ENCODE peak calls at places on chromosomes 12 and 14, in nine cellular contexts. One of them, this sample, is unnamed.

GRCh38 chr14:104291123-104292000 is 153.0 kb downstream of the KIF26A start:
- DNase-seq in tibial artery: peak
- DNase-seq in GM20000: no peak
- DNase-seq in anterior cingulate cortex: no peak
- DNase-seq in activated CD4-positive, alpha-beta T cell treated with anti-CD3 and anti-CD28 coated beads, Interleukin-2, amount 50 U/mL, for 48 hours: no peak
- DNase-seq in KBM-7: no peak
- DNase-seq in left kidney: peak
- DNase-seq in stimulated activated naive CD8-positive, alpha-beta T cell treated with anti-CD3 and anti-CD28 coated beads, Interleukin-15, Interleukin-2, amounts not matched to agents 100 U/mL and 50 U/mL, for 24 hours: no peak
- DNase-seq in NCI-H1105 treated with DMSO at 0.1 percent for 48 hours: no peak
- DNase-seq in this sample: peak

GRCh38 chr14:100416921-100417451 is 93.8 kb downstream of the SLC25A47 start:
- DNase-seq in tibial artery: no peak
- DNase-seq in anterior cingulate cortex: no peak
- DNase-seq in activated CD4-positive, alpha-beta T cell treated with anti-CD3 and anti-CD28 coated beads, Interleukin-2, amount 50 U/mL, for 48 hours: no peak
- DNase-seq in GM20000: no peak
- DNase-seq in KBM-7: no peak
- DNase-seq in NCI-H1105 treated with DMSO at 0.1 percent for 48 hours: no peak
- DNase-seq in left kidney: no peak
- DNase-seq in stimulated activated naive CD8-positive, alpha-beta T cell treated with anti-CD3 and anti-CD28 coated beads, Interleukin-15, Interleukin-2, amounts not matched to agents 100 U/mL and 50 U/mL, for 24 hours: no peak
- DNase-seq in this sample: no peak

GRCh38 chr12:24820872-24821271 is 128.0 kb downstream of the BCAT1 start:
- DNase-seq in tibial artery: peak
- DNase-seq in stimulated activated naive CD8-positive, alpha-beta T cell treated with anti-CD3 and anti-CD28 coated beads, Interleukin-15, Interleukin-2, amounts not matched to agents 100 U/mL and 50 U/mL, for 24 hours: no peak
- DNase-seq in left kidney: no peak
- DNase-seq in GM20000: no peak
- DNase-seq in anterior cingulate cortex: no peak
- DNase-seq in activated CD4-positive, alpha-beta T cell treated with anti-CD3 and anti-CD28 coated beads, Interleukin-2, amount 50 U/mL, for 48 hours: no peak
- DNase-seq in KBM-7: no peak
- DNase-seq in NCI-H1105 treated with DMSO at 0.1 percent for 48 hours: no peak
- DNase-seq in this sample: no peak

GRCh38 chr14:20631821-20632389 is 9.6 kb downstream of the OR6S1 start:
- DNase-seq in left kidney: peak
- DNase-seq in stimulated activated naive CD8-positive, alpha-beta T cell treated with anti-CD3 and anti-CD28 coated beads, Interleukin-15, Interleukin-2, amounts not matched to agents 100 U/mL and 50 U/mL, for 24 hours: no peak
- DNase-seq in activated CD4-positive, alpha-beta T cell treated with anti-CD3 and anti-CD28 coated beads, Interleukin-2, amount 50 U/mL, for 48 hours: peak
- DNase-seq in KBM-7: peak
- DNase-seq in NCI-H1105 treated with DMSO at 0.1 percent for 48 hours: peak
- DNase-seq in anterior cingulate cortex: no peak
- DNase-seq in tibial artery: peak
- DNase-seq in GM20000: no peak
- DNase-seq in this sample: peak

GRCh38 chr12:85569261-85569660 is 266.9 kb downstream of the RASSF9 start:
- DNase-seq in NCI-H1105 treated with DMSO at 0.1 percent for 48 hours: no peak
- DNase-seq in GM20000: no peak
- DNase-seq in stimulated activated naive CD8-positive, alpha-beta T cell treated with anti-CD3 and anti-CD28 coated beads, Interleukin-15, Interleukin-2, amounts not matched to agents 100 U/mL and 50 U/mL, for 24 hours: no peak
- DNase-seq in left kidney: no peak
- DNase-seq in anterior cingulate cortex: no peak
- DNase-seq in tibial artery: no peak
- DNase-seq in KBM-7: no peak
- DNase-seq in activated CD4-positive, alpha-beta T cell treated with anti-CD3 and anti-CD28 coated beads, Interleukin-2, amount 50 U/mL, for 48 hours: no peak
- DNase-seq in this sample: no peak

GRCh38 chr12:78340406-78340805 is 509.7 kb downstream of the NAV3 start:
- DNase-seq in tibial artery: no peak
- DNase-seq in KBM-7: no peak
- DNase-seq in GM20000: no peak
- DNase-seq in left kidney: no peak
- DNase-seq in stimulated activated naive CD8-positive, alpha-beta T cell treated with anti-CD3 and anti-CD28 coated beads, Interleukin-15, Interleukin-2, amounts not matched to agents 100 U/mL and 50 U/mL, for 24 hours: no peak
- DNase-seq in anterior cingulate cortex: no peak
- DNase-seq in activated CD4-positive, alpha-beta T cell treated with anti-CD3 and anti-CD28 coated beads, Interleukin-2, amount 50 U/mL, for 48 hours: no peak
- DNase-seq in NCI-H1105 treated with DMSO at 0.1 percent for 48 hours: no peak
- DNase-seq in this sample: no peak

GRCh38 chr12:120381752-120382419 is 12.9 kb upstream of the MSI1 start:
- DNase-seq in left kidney: peak
- DNase-seq in anterior cingulate cortex: no peak
- DNase-seq in KBM-7: no peak
- DNase-seq in NCI-H1105 treated with DMSO at 0.1 percent for 48 hours: no peak
- DNase-seq in tibial artery: no peak
- DNase-seq in activated CD4-positive, alpha-beta T cell treated with anti-CD3 and anti-CD28 coated beads, Interleukin-2, amount 50 U/mL, for 48 hours: no peak
- DNase-seq in stimulated activated naive CD8-positive, alpha-beta T cell treated with anti-CD3 and anti-CD28 coated beads, Interleukin-15, Interleukin-2, amounts not matched to agents 100 U/mL and 50 U/mL, for 24 hours: no peak
- DNase-seq in GM20000: no peak
- DNase-seq in this sample: no peak

GRCh38 chr12:49825971-49826421 is 2.2 kb downstream of the NCKAP5L start:
- DNase-seq in tibial artery: no peak
- DNase-seq in GM20000: no peak
- DNase-seq in anterior cingulate cortex: no peak
- DNase-seq in left kidney: no peak
- DNase-seq in activated CD4-positive, alpha-beta T cell treated with anti-CD3 and anti-CD28 coated beads, Interleukin-2, amount 50 U/mL, for 48 hours: no peak
- DNase-seq in NCI-H1105 treated with DMSO at 0.1 percent for 48 hours: no peak
- DNase-seq in KBM-7: no peak
- DNase-seq in stimulated activated naive CD8-positive, alpha-beta T cell treated with anti-CD3 and anti-CD28 coated beads, Interleukin-15, Interleukin-2, amounts not matched to agents 100 U/mL and 50 U/mL, for 24 hours: no peak
- DNase-seq in this sample: no peak

GRCh38 chr12:44357476-44357875 is 518.6 kb downstream of the NELL2 start:
- DNase-seq in anterior cingulate cortex: no peak
- DNase-seq in stimulated activated naive CD8-positive, alpha-beta T cell treated with anti-CD3 and anti-CD28 coated beads, Interleukin-15, Interleukin-2, amounts not matched to agents 100 U/mL and 50 U/mL, for 24 hours: no peak
- DNase-seq in activated CD4-positive, alpha-beta T cell treated with anti-CD3 and anti-CD28 coated beads, Interleukin-2, amount 50 U/mL, for 48 hours: no peak
- DNase-seq in GM20000: no peak
- DNase-seq in NCI-H1105 treated with DMSO at 0.1 percent for 48 hours: no peak
- DNase-seq in tibial artery: no peak
- DNase-seq in left kidney: no peak
- DNase-seq in KBM-7: no peak
- DNase-seq in this sample: no peak

GRCh38 chr12:50787618-50788017 is 23.7 kb downstream of the ATF1 start:
- DNase-seq in GM20000: no peak
- DNase-seq in NCI-H1105 treated with DMSO at 0.1 percent for 48 hours: no peak
- DNase-seq in anterior cingulate cortex: no peak
- DNase-seq in activated CD4-positive, alpha-beta T cell treated with anti-CD3 and anti-CD28 coated beads, Interleukin-2, amount 50 U/mL, for 48 hours: no peak
- DNase-seq in KBM-7: no peak
- DNase-seq in left kidney: no peak
- DNase-seq in stimulated activated naive CD8-positive, alpha-beta T cell treated with anti-CD3 and anti-CD28 coated beads, Interleukin-15, Interleukin-2, amounts not matched to agents 100 U/mL and 50 U/mL, for 24 hours: no peak
- DNase-seq in tibial artery: no peak
- DNase-seq in this sample: no peak

GRCh38 chr14:59332727-59333126 is 132.5 kb downstream of the GPR135 start:
- DNase-seq in tibial artery: no peak
- DNase-seq in anterior cingulate cortex: no peak
- DNase-seq in activated CD4-positive, alpha-beta T cell treated with anti-CD3 and anti-CD28 coated beads, Interleukin-2, amount 50 U/mL, for 48 hours: no peak
- DNase-seq in GM20000: no peak
- DNase-seq in left kidney: no peak
- DNase-seq in NCI-H1105 treated with DMSO at 0.1 percent for 48 hours: no peak
- DNase-seq in KBM-7: no peak
- DNase-seq in stimulated activated naive CD8-positive, alpha-beta T cell treated with anti-CD3 and anti-CD28 coated beads, Interleukin-15, Interleukin-2, amounts not matched to agents 100 U/mL and 50 U/mL, for 24 hours: no peak
- DNase-seq in this sample: no peak

GRCh38 chr12:93683410-93683809 is 6.2 kb downstream of the CRADD start:
- DNase-seq in anterior cingulate cortex: no peak
- DNase-seq in GM20000: no peak
- DNase-seq in activated CD4-positive, alpha-beta T cell treated with anti-CD3 and anti-CD28 coated beads, Interleukin-2, amount 50 U/mL, for 48 hours: no peak
- DNase-seq in stimulated activated naive CD8-positive, alpha-beta T cell treated with anti-CD3 and anti-CD28 coated beads, Interleukin-15, Interleukin-2, amounts not matched to agents 100 U/mL and 50 U/mL, for 24 hours: no peak
- DNase-seq in tibial artery: no peak
- DNase-seq in KBM-7: no peak
- DNase-seq in NCI-H1105 treated with DMSO at 0.1 percent for 48 hours: no peak
- DNase-seq in left kidney: no peak
- DNase-seq in this sample: peak

GRCh38 chr14:23114669-23115491 is 4.2 kb downstream of the CEBPE start:
- DNase-seq in anterior cingulate cortex: no peak
- DNase-seq in GM20000: no peak
- DNase-seq in stimulated activated naive CD8-positive, alpha-beta T cell treated with anti-CD3 and anti-CD28 coated beads, Interleukin-15, Interleukin-2, amounts not matched to agents 100 U/mL and 50 U/mL, for 24 hours: no peak
- DNase-seq in NCI-H1105 treated with DMSO at 0.1 percent for 48 hours: no peak
- DNase-seq in tibial artery: no peak
- DNase-seq in left kidney: no peak
- DNase-seq in KBM-7: peak
- DNase-seq in activated CD4-positive, alpha-beta T cell treated with anti-CD3 and anti-CD28 coated beads, Interleukin-2, amount 50 U/mL, for 48 hours: no peak
- DNase-seq in this sample: no peak

GRCh38 chr12:110670161-110670701 is 18.7 kb downstream of the HVCN1 start:
- DNase-seq in anterior cingulate cortex: no peak
- DNase-seq in KBM-7: no peak
- DNase-seq in activated CD4-positive, alpha-beta T cell treated with anti-CD3 and anti-CD28 coated beads, Interleukin-2, amount 50 U/mL, for 48 hours: peak
- DNase-seq in tibial artery: no peak
- DNase-seq in stimulated activated naive CD8-positive, alpha-beta T cell treated with anti-CD3 and anti-CD28 coated beads, Interleukin-15, Interleukin-2, amounts not matched to agents 100 U/mL and 50 U/mL, for 24 hours: peak
- DNase-seq in NCI-H1105 treated with DMSO at 0.1 percent for 48 hours: no peak
- DNase-seq in left kidney: no peak
- DNase-seq in GM20000: peak
- DNase-seq in this sample: no peak

GRCh38 chr14:54348001-54348611 is 48.7 kb upstream of the CDKN3 start:
- DNase-seq in anterior cingulate cortex: no peak
- DNase-seq in KBM-7: peak
- DNase-seq in left kidney: peak
- DNase-seq in stimulated activated naive CD8-positive, alpha-beta T cell treated with anti-CD3 and anti-CD28 coated beads, Interleukin-15, Interleukin-2, amounts not matched to agents 100 U/mL and 50 U/mL, for 24 hours: no peak
- DNase-seq in tibial artery: no peak
- DNase-seq in NCI-H1105 treated with DMSO at 0.1 percent for 48 hours: peak
- DNase-seq in GM20000: peak
- DNase-seq in activated CD4-positive, alpha-beta T cell treated with anti-CD3 and anti-CD28 coated beads, Interleukin-2, amount 50 U/mL, for 48 hours: no peak
- DNase-seq in this sample: peak

GRCh38 chr12:26034371-26035142 is 76.1 kb downstream of the RASSF8 start:
- DNase-seq in GM20000: no peak
- DNase-seq in anterior cingulate cortex: no peak
- DNase-seq in activated CD4-positive, alpha-beta T cell treated with anti-CD3 and anti-CD28 coated beads, Interleukin-2, amount 50 U/mL, for 48 hours: no peak
- DNase-seq in tibial artery: no peak
- DNase-seq in stimulated activated naive CD8-positive, alpha-beta T cell treated with anti-CD3 and anti-CD28 coated beads, Interleukin-15, Interleukin-2, amounts not matched to agents 100 U/mL and 50 U/mL, for 24 hours: no peak
- DNase-seq in left kidney: no peak
- DNase-seq in NCI-H1105 treated with DMSO at 0.1 percent for 48 hours: no peak
- DNase-seq in KBM-7: no peak
- DNase-seq in this sample: no peak

GRCh38 chr12:103884316-103884715 is 43.3 kb upstream of the NT5DC3 start:
- DNase-seq in left kidney: peak
- DNase-seq in activated CD4-positive, alpha-beta T cell treated with anti-CD3 and anti-CD28 coated beads, Interleukin-2, amount 50 U/mL, for 48 hours: peak
- DNase-seq in NCI-H1105 treated with DMSO at 0.1 percent for 48 hours: peak
- DNase-seq in KBM-7: peak
- DNase-seq in GM20000: peak
- DNase-seq in stimulated activated naive CD8-positive, alpha-beta T cell treated with anti-CD3 and anti-CD28 coated beads, Interleukin-15, Interleukin-2, amounts not matched to agents 100 U/mL and 50 U/mL, for 24 hours: peak
- DNase-seq in tibial artery: no peak
- DNase-seq in anterior cingulate cortex: no peak
- DNase-seq in this sample: peak

GRCh38 chr14:104706733-104707628 is 17.0 kb upstream of the ADSS1 start:
- DNase-seq in anterior cingulate cortex: no peak
- DNase-seq in stimulated activated naive CD8-positive, alpha-beta T cell treated with anti-CD3 and anti-CD28 coated beads, Interleukin-15, Interleukin-2, amounts not matched to agents 100 U/mL and 50 U/mL, for 24 hours: no peak
- DNase-seq in left kidney: peak
- DNase-seq in activated CD4-positive, alpha-beta T cell treated with anti-CD3 and anti-CD28 coated beads, Interleukin-2, amount 50 U/mL, for 48 hours: no peak
- DNase-seq in KBM-7: no peak
- DNase-seq in GM20000: no peak
- DNase-seq in tibial artery: no peak
- DNase-seq in NCI-H1105 treated with DMSO at 0.1 percent for 48 hours: no peak
- DNase-seq in this sample: peak

GRCh38 chr14:68740798-68741480 is 51.9 kb downstream of the ZFP36L1 start:
- DNase-seq in tibial artery: no peak
- DNase-seq in stimulated activated naive CD8-positive, alpha-beta T cell treated with anti-CD3 and anti-CD28 coated beads, Interleukin-15, Interleukin-2, amounts not matched to agents 100 U/mL and 50 U/mL, for 24 hours: no peak
- DNase-seq in anterior cingulate cortex: no peak
- DNase-seq in activated CD4-positive, alpha-beta T cell treated with anti-CD3 and anti-CD28 coated beads, Interleukin-2, amount 50 U/mL, for 48 hours: no peak
- DNase-seq in KBM-7: no peak
- DNase-seq in NCI-H1105 treated with DMSO at 0.1 percent for 48 hours: no peak
- DNase-seq in GM20000: no peak
- DNase-seq in left kidney: no peak
- DNase-seq in this sample: no peak

GRCh38 chr14:90811641-90812040 is 4.6 kb downstream of the TTC7B start:
- DNase-seq in NCI-H1105 treated with DMSO at 0.1 percent for 48 hours: no peak
- DNase-seq in KBM-7: no peak
- DNase-seq in left kidney: no peak
- DNase-seq in GM20000: no peak
- DNase-seq in tibial artery: no peak
- DNase-seq in anterior cingulate cortex: no peak
- DNase-seq in stimulated activated naive CD8-positive, alpha-beta T cell treated with anti-CD3 and anti-CD28 coated beads, Interleukin-15, Interleukin-2, amounts not matched to agents 100 U/mL and 50 U/mL, for 24 hours: no peak
- DNase-seq in activated CD4-positive, alpha-beta T cell treated with anti-CD3 and anti-CD28 coated beads, Interleukin-2, amount 50 U/mL, for 48 hours: no peak
- DNase-seq in this sample: no peak

GRCh38 chr12:13777374-13777773 is 204.0 kb downstream of the GRIN2B start:
- DNase-seq in GM20000: no peak
- DNase-seq in activated CD4-positive, alpha-beta T cell treated with anti-CD3 and anti-CD28 coated beads, Interleukin-2, amount 50 U/mL, for 48 hours: no peak
- DNase-seq in KBM-7: no peak
- DNase-seq in anterior cingulate cortex: no peak
- DNase-seq in left kidney: no peak
- DNase-seq in tibial artery: no peak
- DNase-seq in stimulated activated naive CD8-positive, alpha-beta T cell treated with anti-CD3 and anti-CD28 coated beads, Interleukin-15, Interleukin-2, amounts not matched to agents 100 U/mL and 50 U/mL, for 24 hours: no peak
- DNase-seq in NCI-H1105 treated with DMSO at 0.1 percent for 48 hours: no peak
- DNase-seq in this sample: peak

GRCh38 chr12:103645202-103645601 is 58.1 kb downstream of the STAB2 start:
- DNase-seq in tibial artery: no peak
- DNase-seq in stimulated activated naive CD8-positive, alpha-beta T cell treated with anti-CD3 and anti-CD28 coated beads, Interleukin-15, Interleukin-2, amounts not matched to agents 100 U/mL and 50 U/mL, for 24 hours: no peak
- DNase-seq in anterior cingulate cortex: no peak
- DNase-seq in KBM-7: no peak
- DNase-seq in NCI-H1105 treated with DMSO at 0.1 percent for 48 hours: no peak
- DNase-seq in activated CD4-positive, alpha-beta T cell treated with anti-CD3 and anti-CD28 coated beads, Interleukin-2, amount 50 U/mL, for 48 hours: no peak
- DNase-seq in GM20000: no peak
- DNase-seq in left kidney: no peak
- DNase-seq in this sample: no peak

This sample was measured in GM23338.